ENCODE peak calls at places on chromosomes 12 and 14, in six cellular contexts. One of them, this sample, is unnamed.

GRCh38 chr12:91404362-91404899 is 221.8 kb upstream of the DCN start:
- DNase-seq in DMS53: peak
- DNase-seq in B cell: no peak
- DNase-seq in stomach: no peak
- DNase-seq in ureter: no peak
- DNase-seq in HCT116: no peak
- DNase-seq in this sample: peak

GRCh38 chr14:31414190-31414833 is 6.0 kb downstream of the HEATR5A start:
- DNase-seq in B cell: no peak
- DNase-seq in DMS53: no peak
- DNase-seq in HCT116: no peak
- DNase-seq in stomach: no peak
- DNase-seq in ureter: no peak
- DNase-seq in this sample: peak

GRCh38 chr14:70905316-70905715 is 1.9 kb upstream of the PCNX1 start:
- DNase-seq in DMS53: no peak
- DNase-seq in ureter: peak
- DNase-seq in HCT116: no peak
- DNase-seq in stomach: no peak
- DNase-seq in B cell: no peak
- DNase-seq in this sample: no peak

GRCh38 chr12:96989916-96990315 is 82.9 kb downstream of the NEDD1 start:
- DNase-seq in DMS53: peak
- DNase-seq in ureter: no peak
- DNase-seq in B cell: no peak
- DNase-seq in HCT116: peak
- DNase-seq in stomach: no peak
- DNase-seq in this sample: peak

GRCh38 chr12:46450279-46450748 is 77.7 kb upstream of the SLC38A2 start:
- DNase-seq in ureter: peak
- DNase-seq in HCT116: no peak
- DNase-seq in DMS53: peak
- DNase-seq in B cell: no peak
- DNase-seq in stomach: peak
- DNase-seq in this sample: peak

GRCh38 chr14:101072945-101073597 is 169.5 kb upstream of the RTL1 start:
- DNase-seq in DMS53: peak
- DNase-seq in B cell: no peak
- DNase-seq in stomach: peak
- DNase-seq in ureter: peak
- DNase-seq in HCT116: peak
- DNase-seq in this sample: peak

GRCh38 chr12:105748806-105749600 is 389.8 kb downstream of the NUAK1 start:
- DNase-seq in B cell: no peak
- DNase-seq in DMS53: no peak
- DNase-seq in ureter: peak
- DNase-seq in HCT116: no peak
- DNase-seq in stomach: no peak
- DNase-seq in this sample: peak

GRCh38 chr12:59615392-59616165 is 19.8 kb downstream of the SLC16A7 start:
- DNase-seq in ureter: no peak
- DNase-seq in DMS53: peak
- DNase-seq in stomach: peak
- DNase-seq in B cell: no peak
- DNase-seq in HCT116: no peak
- DNase-seq in this sample: no peak

GRCh38 chr14:96741151-96741977 is 55.8 kb upstream of the VRK1 start:
- DNase-seq in B cell: peak
- DNase-seq in ureter: peak
- DNase-seq in HCT116: no peak
- DNase-seq in DMS53: peak
- DNase-seq in stomach: peak
- DNase-seq in this sample: peak

GRCh38 chr14:104892517-104893434 is 27.7 kb downstream of the CEP170B start:
- DNase-seq in stomach: peak
- DNase-seq in B cell: no peak
- DNase-seq in DMS53: no peak
- DNase-seq in HCT116: no peak
- DNase-seq in ureter: peak
- DNase-seq in this sample: no peak

GRCh38 chr12:15701212-15701611 is 88.0 kb downstream of the EPS8 start:
- DNase-seq in HCT116: no peak
- DNase-seq in B cell: no peak
- DNase-seq in DMS53: peak
- DNase-seq in ureter: no peak
- DNase-seq in stomach: no peak
- DNase-seq in this sample: peak

This sample was measured in mammary epithelial cell.